ENCODE peak calls at places on chromosomes 11 and 22, in six cellular contexts. One of them, this sample, is unnamed.

GRCh38 chr11:47906066-47906465 is 57.9 kb upstream of the NUP160 start:
- DNase-seq in effector memory CD4-positive, alpha-beta T cell: no peak
- DNase-seq in DMS 273 treated with DMSO at 0.1 percent for 48 hours: no peak
- DNase-seq in activated CD8-positive, alpha-beta memory T cell treated with anti-CD3 and anti-CD28 coated beads, Interleukin-2, amount 50 U/mL, for 48 hours: no peak
- DNase-seq in HEK293T: no peak
- DNase-seq in T-cell: no peak
- DNase-seq in this sample: no peak

GRCh38 chr22:39428597-39429071 is 28.2 kb upstream of the MGAT3 start:
- DNase-seq in effector memory CD4-positive, alpha-beta T cell: no peak
- DNase-seq in activated CD8-positive, alpha-beta memory T cell treated with anti-CD3 and anti-CD28 coated beads, Interleukin-2, amount 50 U/mL, for 48 hours: no peak
- DNase-seq in HEK293T: no peak
- DNase-seq in T-cell: no peak
- DNase-seq in DMS 273 treated with DMSO at 0.1 percent for 48 hours: no peak
- DNase-seq in this sample: no peak

GRCh38 chr11:3153291-3153861 is 11.7 kb downstream of the OSBPL5 start:
- DNase-seq in activated CD8-positive, alpha-beta memory T cell treated with anti-CD3 and anti-CD28 coated beads, Interleukin-2, amount 50 U/mL, for 48 hours: no peak
- DNase-seq in T-cell: no peak
- DNase-seq in HEK293T: no peak
- DNase-seq in effector memory CD4-positive, alpha-beta T cell: no peak
- DNase-seq in DMS 273 treated with DMSO at 0.1 percent for 48 hours: no peak
- DNase-seq in this sample: no peak

GRCh38 chr11:60857378-60858232 is 1.9 kb upstream of the PTGDR2 start:
- DNase-seq in activated CD8-positive, alpha-beta memory T cell treated with anti-CD3 and anti-CD28 coated beads, Interleukin-2, amount 50 U/mL, for 48 hours: no peak
- DNase-seq in HEK293T: no peak
- DNase-seq in effector memory CD4-positive, alpha-beta T cell: no peak
- DNase-seq in DMS 273 treated with DMSO at 0.1 percent for 48 hours: no peak
- DNase-seq in T-cell: no peak
- DNase-seq in this sample: no peak

GRCh38 chr11:47233989-47234668 is 14.5 kb downstream of the ACP2 start:
- DNase-seq in HEK293T: no peak
- DNase-seq in DMS 273 treated with DMSO at 0.1 percent for 48 hours: no peak
- DNase-seq in effector memory CD4-positive, alpha-beta T cell: no peak
- DNase-seq in T-cell: peak
- DNase-seq in activated CD8-positive, alpha-beta memory T cell treated with anti-CD3 and anti-CD28 coated beads, Interleukin-2, amount 50 U/mL, for 48 hours: no peak
- DNase-seq in this sample: no peak

GRCh38 chr11:22192289-22192641 is 620 bp upstream of the ANO5 start:
- DNase-seq in DMS 273 treated with DMSO at 0.1 percent for 48 hours: peak
- DNase-seq in effector memory CD4-positive, alpha-beta T cell: no peak
- DNase-seq in T-cell: no peak
- DNase-seq in HEK293T: peak
- DNase-seq in activated CD8-positive, alpha-beta memory T cell treated with anti-CD3 and anti-CD28 coated beads, Interleukin-2, amount 50 U/mL, for 48 hours: no peak
- DNase-seq in this sample: no peak

GRCh38 chr22:30021881-30022619 is 58.2 kb upstream of the HORMAD2 start:
- DNase-seq in effector memory CD4-positive, alpha-beta T cell: no peak
- DNase-seq in HEK293T: no peak
- DNase-seq in T-cell: no peak
- DNase-seq in activated CD8-positive, alpha-beta memory T cell treated with anti-CD3 and anti-CD28 coated beads, Interleukin-2, amount 50 U/mL, for 48 hours: no peak
- DNase-seq in DMS 273 treated with DMSO at 0.1 percent for 48 hours: no peak
- DNase-seq in this sample: no peak

GRCh38 chr22:40183029-40183581 is 5.4 kb downstream of the TNRC6B start:
- DNase-seq in T-cell: no peak
- DNase-seq in effector memory CD4-positive, alpha-beta T cell: no peak
- DNase-seq in activated CD8-positive, alpha-beta memory T cell treated with anti-CD3 and anti-CD28 coated beads, Interleukin-2, amount 50 U/mL, for 48 hours: no peak
- DNase-seq in HEK293T: no peak
- DNase-seq in DMS 273 treated with DMSO at 0.1 percent for 48 hours: no peak
- DNase-seq in this sample: no peak

GRCh38 chr11:35040221-35040942 is 98.6 kb upstream of the CD44 start:
- DNase-seq in DMS 273 treated with DMSO at 0.1 percent for 48 hours: peak
- DNase-seq in activated CD8-positive, alpha-beta memory T cell treated with anti-CD3 and anti-CD28 coated beads, Interleukin-2, amount 50 U/mL, for 48 hours: no peak
- DNase-seq in T-cell: peak
- DNase-seq in effector memory CD4-positive, alpha-beta T cell: peak
- DNase-seq in HEK293T: no peak
- DNase-seq in this sample: no peak

GRCh38 chr22:44585559-44586121 is 87.6 kb upstream of the RTL6 start:
- DNase-seq in T-cell: no peak
- DNase-seq in effector memory CD4-positive, alpha-beta T cell: no peak
- DNase-seq in activated CD8-positive, alpha-beta memory T cell treated with anti-CD3 and anti-CD28 coated beads, Interleukin-2, amount 50 U/mL, for 48 hours: no peak
- DNase-seq in HEK293T: no peak
- DNase-seq in DMS 273 treated with DMSO at 0.1 percent for 48 hours: no peak
- DNase-seq in this sample: no peak

GRCh38 chr11:134554861-134555260 is 142.8 kb upstream of the B3GAT1 start:
- DNase-seq in activated CD8-positive, alpha-beta memory T cell treated with anti-CD3 and anti-CD28 coated beads, Interleukin-2, amount 50 U/mL, for 48 hours: no peak
- DNase-seq in HEK293T: no peak
- DNase-seq in DMS 273 treated with DMSO at 0.1 percent for 48 hours: no peak
- DNase-seq in effector memory CD4-positive, alpha-beta T cell: no peak
- DNase-seq in T-cell: no peak
- DNase-seq in this sample: no peak

GRCh38 chr11:105181521-105181920 is 42.0 kb upstream of the CARD18 start:
- DNase-seq in DMS 273 treated with DMSO at 0.1 percent for 48 hours: no peak
- DNase-seq in activated CD8-positive, alpha-beta memory T cell treated with anti-CD3 and anti-CD28 coated beads, Interleukin-2, amount 50 U/mL, for 48 hours: no peak
- DNase-seq in HEK293T: no peak
- DNase-seq in T-cell: no peak
- DNase-seq in effector memory CD4-positive, alpha-beta T cell: no peak
- DNase-seq in this sample: no peak

GRCh38 chr11:117827521-117828511 is 3.3 kb upstream of the FXYD2 start:
- DNase-seq in effector memory CD4-positive, alpha-beta T cell: no peak
- DNase-seq in DMS 273 treated with DMSO at 0.1 percent for 48 hours: no peak
- DNase-seq in T-cell: peak
- DNase-seq in HEK293T: no peak
- DNase-seq in activated CD8-positive, alpha-beta memory T cell treated with anti-CD3 and anti-CD28 coated beads, Interleukin-2, amount 50 U/mL, for 48 hours: peak
- DNase-seq in this sample: no peak

GRCh38 chr11:75195164-75195962 is 44.5 kb downstream of the SLCO2B1 start:
- DNase-seq in activated CD8-positive, alpha-beta memory T cell treated with anti-CD3 and anti-CD28 coated beads, Interleukin-2, amount 50 U/mL, for 48 hours: no peak
- DNase-seq in DMS 273 treated with DMSO at 0.1 percent for 48 hours: no peak
- DNase-seq in HEK293T: no peak
- DNase-seq in effector memory CD4-positive, alpha-beta T cell: no peak
- DNase-seq in T-cell: no peak
- DNase-seq in this sample: peak

GRCh38 chr11:131254254-131254653 is 116.2 kb upstream of the NTM start:
- DNase-seq in activated CD8-positive, alpha-beta memory T cell treated with anti-CD3 and anti-CD28 coated beads, Interleukin-2, amount 50 U/mL, for 48 hours: no peak
- DNase-seq in T-cell: no peak
- DNase-seq in effector memory CD4-positive, alpha-beta T cell: no peak
- DNase-seq in HEK293T: no peak
- DNase-seq in DMS 273 treated with DMSO at 0.1 percent for 48 hours: no peak
- DNase-seq in this sample: no peak

GRCh38 chr11:99020324-99021225 is at the start of gene CNTN5:
- DNase-seq in DMS 273 treated with DMSO at 0.1 percent for 48 hours: peak
- DNase-seq in activated CD8-positive, alpha-beta memory T cell treated with anti-CD3 and anti-CD28 coated beads, Interleukin-2, amount 50 U/mL, for 48 hours: peak
- DNase-seq in effector memory CD4-positive, alpha-beta T cell: no peak
- DNase-seq in T-cell: peak
- DNase-seq in HEK293T: peak
- DNase-seq in this sample: peak

GRCh38 chr22:32202539-32203180 is 2.2 kb downstream of the RFPL2 start:
- DNase-seq in HEK293T: peak
- DNase-seq in activated CD8-positive, alpha-beta memory T cell treated with anti-CD3 and anti-CD28 coated beads, Interleukin-2, amount 50 U/mL, for 48 hours: no peak
- DNase-seq in T-cell: no peak
- DNase-seq in DMS 273 treated with DMSO at 0.1 percent for 48 hours: peak
- DNase-seq in effector memory CD4-positive, alpha-beta T cell: no peak
- DNase-seq in this sample: peak

GRCh38 chr11:80958414-80958813 is 1517.6 kb upstream of the TENM4 start:
- DNase-seq in DMS 273 treated with DMSO at 0.1 percent for 48 hours: no peak
- DNase-seq in HEK293T: no peak
- DNase-seq in T-cell: no peak
- DNase-seq in activated CD8-positive, alpha-beta memory T cell treated with anti-CD3 and anti-CD28 coated beads, Interleukin-2, amount 50 U/mL, for 48 hours: no peak
- DNase-seq in effector memory CD4-positive, alpha-beta T cell: no peak
- DNase-seq in this sample: no peak

GRCh38 chr22:46969491-46969890 is 207.0 kb downstream of the TBC1D22A start:
- DNase-seq in T-cell: no peak
- DNase-seq in activated CD8-positive, alpha-beta memory T cell treated with anti-CD3 and anti-CD28 coated beads, Interleukin-2, amount 50 U/mL, for 48 hours: peak
- DNase-seq in HEK293T: no peak
- DNase-seq in DMS 273 treated with DMSO at 0.1 percent for 48 hours: no peak
- DNase-seq in effector memory CD4-positive, alpha-beta T cell: no peak
- DNase-seq in this sample: no peak

GRCh38 chr11:12602421-12602820 is 71.8 kb upstream of the TEAD1 start:
- DNase-seq in DMS 273 treated with DMSO at 0.1 percent for 48 hours: no peak
- DNase-seq in effector memory CD4-positive, alpha-beta T cell: no peak
- DNase-seq in HEK293T: no peak
- DNase-seq in T-cell: no peak
- DNase-seq in activated CD8-positive, alpha-beta memory T cell treated with anti-CD3 and anti-CD28 coated beads, Interleukin-2, amount 50 U/mL, for 48 hours: no peak
- DNase-seq in this sample: no peak

GRCh38 chr22:37455896-37456295 is 28.6 kb upstream of the ELFN2 start:
- DNase-seq in HEK293T: no peak
- DNase-seq in activated CD8-positive, alpha-beta memory T cell treated with anti-CD3 and anti-CD28 coated beads, Interleukin-2, amount 50 U/mL, for 48 hours: no peak
- DNase-seq in DMS 273 treated with DMSO at 0.1 percent for 48 hours: no peak
- DNase-seq in effector memory CD4-positive, alpha-beta T cell: no peak
- DNase-seq in T-cell: no peak
- DNase-seq in this sample: no peak

GRCh38 chr11:118899296-118899688 is 15.6 kb downstream of the CXCR5 start:
- DNase-seq in effector memory CD4-positive, alpha-beta T cell: no peak
- DNase-seq in activated CD8-positive, alpha-beta memory T cell treated with anti-CD3 and anti-CD28 coated beads, Interleukin-2, amount 50 U/mL, for 48 hours: no peak
- DNase-seq in T-cell: no peak
- DNase-seq in HEK293T: no peak
- DNase-seq in DMS 273 treated with DMSO at 0.1 percent for 48 hours: no peak
- DNase-seq in this sample: no peak

GRCh38 chr11:45960387-45961110 is 38.1 kb downstream of the LARGE2 start:
- DNase-seq in T-cell: no peak
- DNase-seq in HEK293T: no peak
- DNase-seq in activated CD8-positive, alpha-beta memory T cell treated with anti-CD3 and anti-CD28 coated beads, Interleukin-2, amount 50 U/mL, for 48 hours: no peak
- DNase-seq in DMS 273 treated with DMSO at 0.1 percent for 48 hours: no peak
- DNase-seq in effector memory CD4-positive, alpha-beta T cell: no peak
- DNase-seq in this sample: no peak

GRCh38 chr11:3105791-3106735 is 48.8 kb upstream of the CARS1 start:
- DNase-seq in effector memory CD4-positive, alpha-beta T cell: no peak
- DNase-seq in DMS 273 treated with DMSO at 0.1 percent for 48 hours: no peak
- DNase-seq in activated CD8-positive, alpha-beta memory T cell treated with anti-CD3 and anti-CD28 coated beads, Interleukin-2, amount 50 U/mL, for 48 hours: peak
- DNase-seq in T-cell: no peak
- DNase-seq in HEK293T: no peak
- DNase-seq in this sample: no peak

GRCh38 chr11:117597083-117597482 is 199.9 kb downstream of the DSCAML1 start:
- DNase-seq in activated CD8-positive, alpha-beta memory T cell treated with anti-CD3 and anti-CD28 coated beads, Interleukin-2, amount 50 U/mL, for 48 hours: peak
- DNase-seq in effector memory CD4-positive, alpha-beta T cell: no peak
- DNase-seq in HEK293T: peak
- DNase-seq in DMS 273 treated with DMSO at 0.1 percent for 48 hours: no peak
- DNase-seq in T-cell: peak
- DNase-seq in this sample: peak

GRCh38 chr11:121099885-121100284 is 1.2 kb upstream of the TECTA start:
- DNase-seq in effector memory CD4-positive, alpha-beta T cell: no peak
- DNase-seq in activated CD8-positive, alpha-beta memory T cell treated with anti-CD3 and anti-CD28 coated beads, Interleukin-2, amount 50 U/mL, for 48 hours: no peak
- DNase-seq in DMS 273 treated with DMSO at 0.1 percent for 48 hours: no peak
- DNase-seq in HEK293T: no peak
- DNase-seq in T-cell: no peak
- DNase-seq in this sample: no peak

GRCh38 chr22:19143967-19144400 is 467 bp downstream of the ESS2 start:
- DNase-seq in effector memory CD4-positive, alpha-beta T cell: peak
- DNase-seq in DMS 273 treated with DMSO at 0.1 percent for 48 hours: no peak
- DNase-seq in HEK293T: no peak
- DNase-seq in T-cell: peak
- DNase-seq in activated CD8-positive, alpha-beta memory T cell treated with anti-CD3 and anti-CD28 coated beads, Interleukin-2, amount 50 U/mL, for 48 hours: peak
- DNase-seq in this sample: no peak

GRCh38 chr22:50068096-50068495 is 10.0 kb upstream of the TTLL8 start:
- DNase-seq in T-cell: no peak
- DNase-seq in HEK293T: no peak
- DNase-seq in activated CD8-positive, alpha-beta memory T cell treated with anti-CD3 and anti-CD28 coated beads, Interleukin-2, amount 50 U/mL, for 48 hours: no peak
- DNase-seq in DMS 273 treated with DMSO at 0.1 percent for 48 hours: no peak
- DNase-seq in effector memory CD4-positive, alpha-beta T cell: no peak
- DNase-seq in this sample: no peak

GRCh38 chr22:25013634-25014033 is 61.1 kb downstream of the KIAA1671 start:
- DNase-seq in DMS 273 treated with DMSO at 0.1 percent for 48 hours: no peak
- DNase-seq in effector memory CD4-positive, alpha-beta T cell: no peak
- DNase-seq in T-cell: no peak
- DNase-seq in activated CD8-positive, alpha-beta memory T cell treated with anti-CD3 and anti-CD28 coated beads, Interleukin-2, amount 50 U/mL, for 48 hours: no peak
- DNase-seq in HEK293T: peak
- DNase-seq in this sample: no peak

GRCh38 chr11:96280444-96280843 is 62.6 kb downstream of the MAML2 start:
- DNase-seq in DMS 273 treated with DMSO at 0.1 percent for 48 hours: no peak
- DNase-seq in effector memory CD4-positive, alpha-beta T cell: no peak
- DNase-seq in HEK293T: no peak
- DNase-seq in T-cell: no peak
- DNase-seq in activated CD8-positive, alpha-beta memory T cell treated with anti-CD3 and anti-CD28 coated beads, Interleukin-2, amount 50 U/mL, for 48 hours: no peak
- DNase-seq in this sample: no peak

This sample was measured in lung.